ENCODE peak calls at places on chromosomes 12 and 14, in four cellular contexts. One of them, this sample, is unnamed. For H3K4me1, the result is how much of the 10 kb centered on the place peaks cover.

GRCh38 chr14:38078393-38078792 is 129.3 kb upstream of the SSTR1 start:
- DNase-seq in heart left ventricle: no peak
- DNase-seq in spleen: peak
- DNase-seq in adrenal gland: no peak
- DNase-seq in this sample: peak

GRCh38 chr14:101457936-101458535 is 103.3 kb upstream of the DIO3 start:
- DNase-seq in heart left ventricle: no peak
- DNase-seq in spleen: peak
- DNase-seq in adrenal gland: no peak
- DNase-seq in this sample: no peak

GRCh38 chr14:104422301-104423223 is 157.0 kb upstream of the C14orf180 start:
- DNase-seq in heart left ventricle: peak
- DNase-seq in spleen: no peak
- DNase-seq in adrenal gland: no peak
- DNase-seq in this sample: no peak

GRCh38 chr12:121227294-121227693 is 17.4 kb downstream of the P2RX4 start:
- DNase-seq in heart left ventricle: no peak
- DNase-seq in spleen: peak
- DNase-seq in adrenal gland: no peak
- DNase-seq in this sample: peak

GRCh38 chr12:114952573-114953196 is 268.7 kb upstream of the TBX3 start:
- DNase-seq in heart left ventricle: peak
- DNase-seq in spleen: no peak
- DNase-seq in adrenal gland: peak
- DNase-seq in this sample: no peak

GRCh38 chr12:89126712-89127111 is 225.6 kb downstream of the DUSP6 start:
- DNase-seq in heart left ventricle: no peak
- DNase-seq in spleen: no peak
- DNase-seq in adrenal gland: no peak
- DNase-seq in this sample: no peak

GRCh38 chr14:54647378-54647777 is 80.5 kb downstream of the SAMD4A start:
- DNase-seq in heart left ventricle: no peak
- DNase-seq in spleen: no peak
- DNase-seq in adrenal gland: no peak
- DNase-seq in this sample: no peak

GRCh38 chr12:38998887-38999482 is 93.6 kb upstream of the CPNE8 start:
- DNase-seq in heart left ventricle: no peak
- DNase-seq in spleen: no peak
- DNase-seq in adrenal gland: no peak
- DNase-seq in this sample: peak

GRCh38 chr14:26846388-26846787 is 248.6 kb upstream of the NOVA1 start:
- DNase-seq in heart left ventricle: no peak
- DNase-seq in spleen: no peak
- DNase-seq in adrenal gland: no peak
- DNase-seq in this sample: no peak

GRCh38 chr12:131592972-131593371 is 117.9 kb upstream of the SFSWAP start:
- DNase-seq in heart left ventricle: no peak
- DNase-seq in spleen: no peak
- DNase-seq in adrenal gland: no peak
- DNase-seq in this sample: no peak

GRCh38 chr14:89921896-89922548 is 32.5 kb downstream of the EFCAB11 start:
- DNase-seq in heart left ventricle: no peak
- DNase-seq in spleen: no peak
- DNase-seq in adrenal gland: no peak
- DNase-seq in this sample: no peak

GRCh38 chr14:31936100-31936499 is 141.0 kb upstream of the ARHGAP5 start:
- DNase-seq in heart left ventricle: no peak
- DNase-seq in spleen: no peak
- DNase-seq in adrenal gland: no peak
- DNase-seq in this sample: peak

GRCh38 chr14:105292810-105293711 is 7.7 kb downstream of the BRF1 start:
- DNase-seq in heart left ventricle: no peak
- DNase-seq in spleen: no peak
- DNase-seq in adrenal gland: no peak
- DNase-seq in this sample: no peak

GRCh38 chr12:94172973-94173372 is 24.6 kb downstream of the PLXNC1 start:
- DNase-seq in heart left ventricle: no peak
- DNase-seq in spleen: no peak
- DNase-seq in adrenal gland: no peak
- DNase-seq in this sample: no peak

GRCh38 chr14:61696753-61697318 is 1.5 kb downstream of the HIF1A start:
- DNase-seq in heart left ventricle: no peak
- DNase-seq in spleen: no peak
- DNase-seq in adrenal gland: no peak
- DNase-seq in this sample: no peak

GRCh38 chr12:64864319-64864718 is 39.9 kb downstream of the TBC1D30 start:
- DNase-seq in heart left ventricle: no peak
- DNase-seq in spleen: no peak
- DNase-seq in adrenal gland: no peak
- DNase-seq in this sample: no peak

GRCh38 chr12:52798003-52798670 is 2.2 kb upstream of the KRT3 start:
- DNase-seq in heart left ventricle: no peak
- DNase-seq in spleen: peak
- DNase-seq in adrenal gland: no peak
- DNase-seq in this sample: no peak

GRCh38 chr12:87995581-87996178 is 33.5 kb downstream of the C12orf50 start:
- DNase-seq in heart left ventricle: peak
- DNase-seq in spleen: no peak
- DNase-seq in adrenal gland: peak
- DNase-seq in this sample: peak

GRCh38 chr12:22046090-22046967 is at the start of gene CMAS:
- DNase-seq in heart left ventricle: peak
- DNase-seq in spleen: peak
- DNase-seq in adrenal gland: peak
- DNase-seq in this sample: peak

GRCh38 chr14:21860172-21860571 is 186.6 kb upstream of the OR4E1 start:
- DNase-seq in heart left ventricle: no peak
- DNase-seq in spleen: no peak
- DNase-seq in adrenal gland: no peak
- DNase-seq in this sample: peak

GRCh38 chr14:75286313-75286712 is 7.7 kb downstream of the FOS start:
- DNase-seq in heart left ventricle: peak
- DNase-seq in spleen: peak
- DNase-seq in adrenal gland: no peak
- DNase-seq in this sample: no peak

GRCh38 chr14:37901978-37902377 is 305.7 kb upstream of the SSTR1 start:
- DNase-seq in heart left ventricle: peak
- DNase-seq in spleen: no peak
- DNase-seq in adrenal gland: no peak
- DNase-seq in this sample: no peak

GRCh38 chr14:72743626-72744025 is 150.3 kb downstream of the DPF3 start:
- DNase-seq in heart left ventricle: no peak
- DNase-seq in spleen: no peak
- DNase-seq in adrenal gland: no peak
- DNase-seq in this sample: no peak

GRCh38 chr12:42508913-42509312 is 80.6 kb downstream of the PRICKLE1 start:
- DNase-seq in heart left ventricle: no peak
- DNase-seq in spleen: no peak
- DNase-seq in adrenal gland: no peak
- DNase-seq in this sample: no peak

GRCh38 chr12:81300454-81300853 is 222.6 kb downstream of the ACSS3 start:
- DNase-seq in heart left ventricle: no peak
- DNase-seq in spleen: no peak
- DNase-seq in adrenal gland: no peak
- DNase-seq in this sample: no peak

GRCh38 chr12:66055837-66056319 is 74.7 kb downstream of the LLPH start:
- DNase-seq in heart left ventricle: no peak
- DNase-seq in spleen: no peak
- DNase-seq in adrenal gland: no peak
- DNase-seq in this sample: no peak

GRCh38 chr14:54890794-54891193 is 11.8 kb downstream of the GCH1 start:
- DNase-seq in heart left ventricle: no peak
- DNase-seq in spleen: no peak
- DNase-seq in adrenal gland: no peak
- DNase-seq in this sample: no peak

GRCh38 chr12:123139926-123140674 is 10.8 kb downstream of the PITPNM2 start:
- DNase-seq in heart left ventricle: no peak
- DNase-seq in spleen: peak
- DNase-seq in adrenal gland: peak
- DNase-seq in this sample: no peak

GRCh38 chr12:14278294-14278953 is 87.1 kb upstream of the ATF7IP start:
- DNase-seq in heart left ventricle: no peak
- DNase-seq in spleen: no peak
- DNase-seq in adrenal gland: no peak
- DNase-seq in this sample: no peak

GRCh38 chr12:58847876-58848600 is 72.3 kb downstream of the LRIG3 start:
- DNase-seq in heart left ventricle: no peak
- DNase-seq in spleen: no peak
- DNase-seq in adrenal gland: no peak
- DNase-seq in this sample: no peak

GRCh38 chr12:75953312-75953906 is 78.2 kb downstream of the PHLDA1 start:
- DNase-seq in heart left ventricle: no peak
- DNase-seq in spleen: no peak
- DNase-seq in adrenal gland: no peak
- DNase-seq in this sample: no peak

GRCh38 chr14:76901171-76902055 is 75.2 kb downstream of the LRRC74A start:
- DNase-seq in heart left ventricle: no peak
- DNase-seq in spleen: no peak
- DNase-seq in adrenal gland: no peak
- DNase-seq in this sample: no peak

GRCh38 chr12:107584523-107584922 is 101.1 kb upstream of the PWP1 start:
- DNase-seq in heart left ventricle: no peak
- DNase-seq in spleen: no peak
- DNase-seq in adrenal gland: peak
- DNase-seq in this sample: no peak

DNA sequence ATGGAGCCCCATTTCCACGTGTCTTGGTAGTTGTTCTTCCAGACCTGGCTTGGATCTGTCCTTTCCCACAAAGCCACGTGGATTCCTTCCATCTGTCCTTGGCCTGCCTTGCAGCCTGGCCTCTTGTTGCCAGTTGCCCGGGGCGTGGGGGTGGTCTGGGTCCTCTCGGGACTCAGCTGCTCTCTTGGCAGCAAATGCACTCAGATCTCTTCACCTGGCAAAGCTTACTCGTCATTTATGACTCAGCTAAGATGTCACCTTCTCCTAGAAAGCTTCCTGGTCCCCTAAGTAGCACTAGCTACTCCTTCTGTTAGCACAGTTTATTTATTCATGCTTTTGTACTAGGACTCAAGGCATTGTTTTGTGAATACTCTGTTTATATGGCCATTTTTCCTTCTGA is 13.6 kb downstream of the PLEKHG3 start:
- DNase-seq in heart left ventricle: no peak
- DNase-seq in spleen: no peak
- DNase-seq in adrenal gland: no peak
- DNase-seq in this sample: peak
- H3K27ac ChIP-seq in heart left ventricle: peak
- H3K27ac ChIP-seq in spleen: no peak
- H3K27ac ChIP-seq in adrenal gland: no peak
- H3K27ac ChIP-seq in this sample: no peak

GRCh38 chr12:92927055-92927435 is 2.0 kb downstream of the EEA1 start:
- DNase-seq in heart left ventricle: no peak
- DNase-seq in spleen: no peak
- DNase-seq in adrenal gland: peak
- DNase-seq in this sample: no peak
- H3K4me3 ChIP-seq in heart left ventricle: peak
- H3K4me3 ChIP-seq in spleen: peak
- H3K4me3 ChIP-seq in adrenal gland: no peak
- H3K4me3 ChIP-seq in this sample: no peak

GRCh38 chr14:36835145-36835544 is 173.5 kb downstream of the PAX9 start:
- DNase-seq in heart left ventricle: no peak
- DNase-seq in spleen: no peak
- DNase-seq in adrenal gland: no peak
- DNase-seq in this sample: no peak
- H3K4me1 ChIP-seq in heart left ventricle: under half
- H3K4me1 ChIP-seq in spleen: under half
- H3K4me1 ChIP-seq in adrenal gland: under half
- H3K4me1 ChIP-seq in this sample: under half

GRCh38 chr12:46377678-46378077 is 5.1 kb upstream of the SLC38A2 start:
- DNase-seq in heart left ventricle: no peak
- DNase-seq in spleen: no peak
- DNase-seq in adrenal gland: no peak
- DNase-seq in this sample: no peak

GRCh38 chr12:46379352-46379751 is 6.8 kb upstream of the SLC38A2 start:
- DNase-seq in heart left ventricle: no peak
- DNase-seq in spleen: no peak
- DNase-seq in adrenal gland: no peak
- DNase-seq in this sample: no peak

GRCh38 chr12:46376579-46376978 is 4.0 kb upstream of the SLC38A2 start:
- DNase-seq in heart left ventricle: no peak
- DNase-seq in spleen: no peak
- DNase-seq in adrenal gland: no peak
- DNase-seq in this sample: peak

GRCh38 chr12:46380397-46380796 is 7.8 kb upstream of the SLC38A2 start:
- DNase-seq in heart left ventricle: no peak
- DNase-seq in spleen: no peak
- DNase-seq in adrenal gland: no peak
- DNase-seq in this sample: no peak

GRCh38 chr12:46378530-46378929 is 6.0 kb upstream of the SLC38A2 start:
- DNase-seq in heart left ventricle: no peak
- DNase-seq in spleen: no peak
- DNase-seq in adrenal gland: no peak
- DNase-seq in this sample: no peak
- H3K27ac ChIP-seq in heart left ventricle: no peak
- H3K27ac ChIP-seq in spleen: no peak
- H3K27ac ChIP-seq in adrenal gland: no peak
- H3K27ac ChIP-seq in this sample: no peak

GRCh38 chr14:34676516-34677211 is 37.7 kb downstream of the CFL2 start:
- DNase-seq in heart left ventricle: no peak
- DNase-seq in spleen: no peak
- DNase-seq in adrenal gland: no peak
- DNase-seq in this sample: no peak

GRCh38 chr14:34682787-34683321 is 31.5 kb downstream of the CFL2 start:
- DNase-seq in heart left ventricle: no peak
- DNase-seq in spleen: no peak
- DNase-seq in adrenal gland: no peak
- DNase-seq in this sample: no peak

GRCh38 chr14:34680806-34681479 is 33.5 kb downstream of the CFL2 start:
- DNase-seq in heart left ventricle: no peak
- DNase-seq in spleen: no peak
- DNase-seq in adrenal gland: peak
- DNase-seq in this sample: no peak

GRCh38 chr14:34678306-34678705 is 36.1 kb downstream of the CFL2 start:
- DNase-seq in heart left ventricle: no peak
- DNase-seq in spleen: no peak
- DNase-seq in adrenal gland: no peak
- DNase-seq in this sample: no peak

DNA sequence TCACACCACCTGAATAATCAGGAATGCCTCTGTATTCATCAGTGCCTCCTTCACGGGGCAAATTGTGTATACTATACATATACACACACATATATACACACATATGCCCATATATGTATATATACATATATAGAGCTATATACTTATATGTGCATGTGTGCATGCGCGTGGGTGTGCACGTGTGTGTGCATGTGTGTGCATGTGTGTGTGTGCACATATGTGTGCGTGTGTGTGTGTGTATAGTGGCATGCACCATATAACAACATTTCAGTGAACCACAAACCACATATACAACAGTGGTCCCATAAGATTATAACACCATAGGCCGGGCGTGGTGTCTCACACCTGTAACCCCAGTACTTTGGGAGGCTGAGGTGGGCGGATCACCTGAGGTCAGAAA is 35.7 kb downstream of the CFL2 start:
- DNase-seq in heart left ventricle: no peak
- DNase-seq in spleen: no peak
- DNase-seq in adrenal gland: no peak
- DNase-seq in this sample: no peak
- H3K4me3 ChIP-seq in heart left ventricle: no peak
- H3K4me3 ChIP-seq in spleen: no peak
- H3K4me3 ChIP-seq in adrenal gland: no peak
- H3K4me3 ChIP-seq in this sample: no peak